ENCODE peak calls at places on chromosomes 1 and 21, in four cellular contexts. C, G, K and M are unnamed samples.
A peak's percentile ranks its signal among the peaks of the same experiment; 100 is the strongest.

GRCh38 chr1:86356247-86356646 is 39.9 kb downstream of the ODF2L start:
- DNase-seq in C (no peak), G (no peak), K (no peak), M (no peak)

GRCh38 chr1:41483960-41484844 is at the start of gene EDN2:
- DNase-seq in C (peak; percentile 57), G (no peak), K (no peak), M (no peak)

GRCh38 chr21:44590311-44590721 is 2.0 kb downstream of the KRTAP10-6 start:
- DNase-seq in C (no peak), G (no peak), K (no peak), M (peak; percentile 56)

GRCh38 chr1:234476172-234476571 is 2.8 kb downstream of the TARBP1 start:
- DNase-seq in C (no peak), G (no peak), K (no peak), M (no peak)

GRCh38 chr21:45074048-45074817 is at the start of gene ADARB1:
- DNase-seq in C (peak; percentile 86), G (peak; percentile 44), K (no peak), M (peak; percentile 67)

GRCh38 chr1:24749886-24750285 is 4.6 kb downstream of the CLIC4 start:
- DNase-seq in C (no peak), G (no peak), K (no peak), M (no peak)

GRCh38 chr1:24267003-24267402 is 52.2 kb upstream of the GRHL3 start:
- DNase-seq in C (no peak), G (no peak), K (no peak), M (no peak)

GRCh38 chr1:62746086-62746808 is 37.7 kb upstream of the ATG4C start:
- DNase-seq in C (peak; percentile 26), G (peak; percentile 25), K (no peak), M (no peak)

GRCh38 chr1:181038399-181038873 is 4.7 kb downstream of the MR1 start:
- DNase-seq in C (peak; percentile 90), G (peak; percentile 55), K (no peak), M (peak; percentile 52)

GRCh38 chr1:22738069-22738435 is 27.4 kb downstream of the EPHB2 start:
- DNase-seq in C (no peak), G (no peak), K (no peak), M (no peak)

GRCh38 chr21:38913120-38913975 is 107.6 kb downstream of the ETS2 start:
- DNase-seq in C (peak; percentile 66), G (no peak), K (peak; percentile 63), M (peak; percentile 48)

GRCh38 chr1:186848509-186849130 is 19.9 kb downstream of the PLA2G4A start:
- DNase-seq in C (no peak), G (peak; percentile 24), K (no peak), M (no peak)

GRCh38 chr1:172360511-172360910 is 60.0 kb upstream of the C1orf105 start:
- DNase-seq in C (no peak), G (no peak), K (no peak), M (no peak)

GRCh38 chr1:3461934-3462275 is 7.4 kb downstream of the ARHGEF16 start:
- DNase-seq in C (no peak), G (no peak), K (no peak), M (no peak)

GRCh38 chr1:3244539-3245315 is 175.7 kb downstream of the PRDM16 start:
- DNase-seq in C (no peak), G (no peak), K (no peak), M (no peak)

GRCh38 chr21:41497008-41497407 is 10.9 kb downstream of the TMPRSS2 start:
- DNase-seq in C (no peak), G (no peak), K (no peak), M (no peak)

GRCh38 chr1:102833171-102833570 is 275.2 kb downstream of the COL11A1 start:
- DNase-seq in C (no peak), G (no peak), K (no peak), M (no peak)